ENCODE peak calls at places on chromosomes 7 and 10, in eight cellular contexts. V is spleen, Z is ovary, N is testis, R is A549, U is prostate gland, Y is heart left ventricle, O is esophagus squamous epithelium. D is an unnamed sample.

GRCh38 chr10:50417906-50418697 is 166.8 kb upstream of the ASAH2 start:
- DNase-seq in R (peak; percentile 86), Y (peak; percentile 88), V (peak; percentile 86), Z (peak; percentile 36), N (peak; percentile 50), U (peak; percentile 21), O (peak; percentile 19), D (peak; percentile 77)

GRCh38 chr7:72430531-72430930 is 18.4 kb upstream of the CALN1 start:
- DNase-seq in V (peak; percentile 45), O (no peak), U (no peak), R (no peak), Z (no peak), N (peak; percentile 47), Y (no peak), D (no peak)

GRCh38 chr7:44587843-44588711 is 6.0 kb upstream of the TMED4 start:
- DNase-seq in O (no peak), U (peak; percentile 58), N (peak; percentile 75), V (no peak), Y (no peak), Z (no peak), R (no peak), D (peak; percentile 65)

GRCh38 chr7:78112488-78112887 is 313.9 kb downstream of the PHTF2 start:
- DNase-seq in R (no peak), Z (no peak), U (no peak), O (no peak), Y (no peak), V (no peak), N (no peak), D (no peak)

GRCh38 chr10:124164252-124164651 is 70.9 kb upstream of the CHST15 start:
- DNase-seq in Y (no peak), U (no peak), Z (no peak), V (no peak), R (no peak), N (no peak), O (no peak), D (peak; percentile 8)

GRCh38 chr7:81430150-81430549 is 339.7 kb downstream of the HGF start:
- DNase-seq in R (no peak), O (no peak), Z (no peak), V (no peak), U (no peak), Y (no peak), N (no peak), D (no peak)

GRCh38 chr7:99772565-99772964 is 11.4 kb downstream of the CYP3A4 start:
- DNase-seq in O (no peak), V (no peak), Y (no peak), Z (no peak), N (no peak), R (no peak), U (no peak), D (no peak)

GRCh38 chr7:94400022-94400421 is 5.3 kb downstream of the COL1A2 start:
- DNase-seq in U (no peak), R (no peak), Z (no peak), V (no peak), O (no peak), N (no peak), Y (no peak), D (no peak)

GRCh38 chr10:35575640-35576039 is 29.5 kb upstream of the GJD4 start:
- DNase-seq in V (no peak), U (no peak), O (no peak), Y (no peak), Z (no peak), N (no peak), R (no peak), D (no peak)

GRCh38 chr7:117322741-117323584 is at the start of gene WNT2:
- DNase-seq in N (no peak), V (no peak), Y (no peak), R (no peak), Z (no peak), U (no peak), O (no peak), D (no peak)

GRCh38 chr7:91883676-91884362 is 3.3 kb upstream of the MTERF1 start:
- DNase-seq in Z (no peak), Y (no peak), U (no peak), O (no peak), R (no peak), N (no peak), V (no peak), D (no peak)

GRCh38 chr7:193538-194256 is 1.3 kb downstream of the FAM20C start:
- DNase-seq in O (no peak), N (no peak), Z (no peak), R (peak; percentile 12), U (no peak), Y (no peak), V (no peak), D (no peak)

GRCh38 chr10:51574248-51575067 is 124.9 kb downstream of the CSTF2T start:
- DNase-seq in U (no peak), Y (no peak), N (no peak), V (no peak), R (no peak), Z (no peak), O (no peak), D (no peak)

GRCh38 chr7:131745645-131746248 is 189.3 kb upstream of the PODXL start:
- DNase-seq in O (no peak), Y (no peak), V (no peak), U (no peak), Z (peak; percentile 13), R (no peak), N (peak; percentile 50), D (no peak)

DNA sequence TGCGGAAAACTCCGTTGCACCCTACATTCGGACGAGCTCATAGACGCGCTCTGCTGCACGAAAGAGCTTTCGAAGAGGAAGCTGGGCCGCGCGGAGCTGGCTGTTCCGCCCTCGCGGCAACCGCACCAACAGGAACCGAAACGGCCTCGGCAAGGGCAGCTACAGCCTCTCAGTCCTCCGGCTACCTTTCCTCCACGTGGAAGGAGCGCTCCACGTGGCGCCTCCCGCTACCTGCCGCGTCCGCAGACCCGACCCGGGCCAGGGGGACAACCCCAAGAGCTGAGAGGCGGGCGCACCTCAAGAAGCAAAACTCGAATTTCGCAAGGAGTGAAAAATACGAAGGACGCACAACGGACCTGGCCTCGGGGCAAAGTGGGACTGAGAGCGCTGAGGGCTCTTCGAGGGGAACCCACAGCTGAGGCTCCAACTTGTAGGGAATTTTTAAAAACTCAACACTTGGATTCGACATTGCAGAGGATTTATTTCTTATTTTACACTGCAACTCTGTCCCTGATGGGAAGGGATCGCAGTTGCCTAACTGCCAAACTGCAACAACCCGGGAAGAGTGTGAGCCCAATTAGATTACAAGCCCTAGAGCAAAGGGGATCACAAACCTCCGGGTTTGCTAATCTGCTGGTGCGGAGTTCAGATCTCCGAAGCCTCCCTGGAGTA is 1.4 kb downstream of the HPSE2 start:
- DNase-seq in Y (peak; percentile 74), V (peak; percentile 94), N (peak; percentile 70), O (no peak), R (no peak), U (peak; percentile 39), Z (peak; percentile 13), D (peak; percentile 41)
- H3K4me3 ChIP-seq in Y (peak overlapping the region; percentile 50), V (peak overlapping the region; percentile 31), N (peak overlapping the region; percentile 50), O (peak overlapping the region; percentile 70), R (peak overlapping the region; percentile 35), U (peak overlapping the region; percentile 24), Z (peak overlapping the region; percentile 48), D (peak overlapping the region; percentile 31)

GRCh38 chr10:79142064-79142491 is 73.3 kb downstream of the ZMIZ1 start:
- DNase-seq in Y (no peak), O (no peak), V (no peak), U (no peak), Z (no peak), N (no peak), R (no peak), D (no peak)

GRCh38 chr10:79139124-79139835 is 70.5 kb downstream of the ZMIZ1 start:
- DNase-seq in O (no peak), Y (peak; percentile 79), R (no peak), U (no peak), N (peak; percentile 53), Z (peak; percentile 86), V (no peak), D (no peak)

GRCh38 chr10:79140083-79140793 is 71.5 kb downstream of the ZMIZ1 start:
- DNase-seq in Y (no peak), U (no peak), N (no peak), O (no peak), V (no peak), Z (no peak), R (no peak), D (no peak)

GRCh38 chr10:79142522-79143309 is 74.0 kb downstream of the ZMIZ1 start:
- DNase-seq in Y (no peak), V (peak; percentile 72), N (no peak), U (no peak), Z (no peak), O (no peak), R (no peak), D (no peak)

DNA sequence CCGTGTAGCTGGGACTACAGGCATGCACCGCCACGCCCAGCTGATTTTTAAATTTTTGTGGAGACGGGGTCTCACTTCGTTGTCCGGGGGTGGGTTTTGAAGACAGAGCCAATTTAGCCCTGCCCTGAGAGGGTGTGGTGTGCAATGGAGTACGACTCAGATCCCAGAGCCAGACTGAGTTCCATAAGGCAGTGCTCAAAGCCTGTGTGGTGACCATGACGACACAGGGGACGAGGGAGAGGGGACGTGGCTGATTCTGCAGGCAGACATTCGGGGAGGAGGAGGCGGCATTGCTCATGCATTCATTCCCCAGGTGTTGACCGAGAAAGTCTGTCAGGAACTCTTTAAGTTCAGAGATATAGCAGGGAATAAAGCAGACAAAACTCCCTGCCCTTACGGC is 72.1 kb downstream of the ZMIZ1 start:
- DNase-seq in O (no peak), N (no peak), Y (no peak), U (no peak), R (no peak), Z (no peak), V (no peak), D (no peak)
- TF ChIP-seq POLR2A in O (no peak), N (no peak), Y (no peak), U (no peak), R (no peak), Z (no peak), V (no peak), D (no peak)

GRCh38 chr10:22218448-22218847 is 633 bp upstream of the EBLN1 start:
- DNase-seq in O (no peak), V (no peak), R (no peak), N (no peak), U (no peak), Z (no peak), Y (no peak), D (no peak)
- TF ChIP-seq CTCF in O (no peak), V (no peak), R (no peak), N (no peak), U (no peak), Z (no peak), Y (no peak), D (no peak)

GRCh38 chr7:48106906-48107659 is 18.0 kb downstream of the UPP1 start:
- DNase-seq in N (no peak), Y (no peak), U (no peak), V (peak; percentile 72), R (no peak), Z (no peak), O (no peak), D (peak; percentile 65)

GRCh38 chr7:48107926-48108472 is 18.9 kb downstream of the UPP1 start:
- DNase-seq in N (no peak), O (no peak), Y (no peak), R (no peak), Z (no peak), U (no peak), V (peak; percentile 77), D (no peak)

GRCh38 chr7:48101880-48102448 is 12.9 kb downstream of the UPP1 start:
- DNase-seq in V (no peak), N (no peak), R (no peak), U (no peak), O (no peak), Y (no peak), Z (no peak), D (no peak)

GRCh38 chr7:48102530-48102929 is 13.5 kb downstream of the UPP1 start:
- DNase-seq in O (no peak), U (no peak), V (no peak), Y (no peak), N (no peak), R (no peak), Z (no peak), D (peak; percentile 39)

GRCh38 chr7:48105045-48105444 is 16.0 kb downstream of the UPP1 start:
- DNase-seq in Z (no peak), V (no peak), U (no peak), O (no peak), R (no peak), Y (no peak), N (no peak), D (no peak)
- H3K4me3 ChIP-seq in Z (no peak overlapping the region), V (no peak overlapping the region), U (no peak overlapping the region), O (no peak overlapping the region), R (no peak overlapping the region), Y (no peak overlapping the region), N (no peak overlapping the region), D (no peak overlapping the region)